ENCODE peak calls at places on chromosomes 11 and 22, in four cellular contexts. W is effector memory CD8-positive, alpha-beta T cell; M is hepatic stellate cell; C is GM04503. T is an unnamed sample.
A peak's percentile ranks its signal among the peaks of the same experiment; 100 is the strongest.

GRCh38 chr11:134008593-134008992 is 51.8 kb upstream of the IGSF9B start:
- DNase-seq in W (no peak), M (no peak), C (no peak), T (no peak)

GRCh38 chr11:19822531-19822930 is 109.9 kb downstream of the NAV2 start:
- DNase-seq in W (no peak), M (no peak), C (no peak), T (no peak)

GRCh38 chr11:130514316-130514715 is 65.9 kb downstream of the ADAMTS15 start:
- DNase-seq in W (no peak), M (no peak), C (peak; percentile 31), T (no peak)

GRCh38 chr11:77056814-77057402 is 9.9 kb upstream of the CAPN5 start:
- DNase-seq in W (no peak), M (no peak), C (no peak), T (no peak)

GRCh38 chr11:8683115-8683807 is 669 bp downstream of the RPL27A start:
- DNase-seq in W (no peak), M (no peak), C (no peak), T (no peak)

GRCh38 chr22:37806409-37807338 is 1.1 kb upstream of the GCAT start:
- DNase-seq in W (no peak), M (peak; percentile 60), C (no peak), T (no peak)

GRCh38 chr22:33539902-33540751 is 380.1 kb downstream of the LARGE1 start:
- DNase-seq in W (no peak), M (peak; percentile 12), C (no peak), T (no peak)

GRCh38 chr11:112357488-112357887 is 96.8 kb upstream of the PLET1 start:
- DNase-seq in W (no peak), M (no peak), C (no peak), T (no peak)

GRCh38 chr11:74185695-74186094 is 14.6 kb downstream of the PPME1 start:
- DNase-seq in W (no peak), M (no peak), C (no peak), T (no peak)

GRCh38 chr11:3205261-3206127 is 13.1 kb downstream of the MRGPRG start:
- DNase-seq in W (no peak), M (no peak), C (no peak), T (no peak)

GRCh38 chr22:26828311-26828710 is 170.9 kb downstream of the MIAT start:
- DNase-seq in W (no peak), M (no peak), C (no peak), T (no peak)